ENCODE peak calls at places on chromosomes 7 and 10, in eight cellular contexts. One of them, this sample, is unnamed.

GRCh38 chr7:118151671-118152070 is 32.3 kb upstream of the LSM8 start:
- DNase-seq in cardiac muscle cell: no peak
- DNase-seq in Peyer's patch: no peak
- DNase-seq in IMR-90: peak
- DNase-seq in CD8-positive, alpha-beta T cell: no peak
- DNase-seq in epithelial cell of esophagus: no peak
- DNase-seq in breast epithelium: no peak
- DNase-seq in ovary: no peak
- DNase-seq in this sample: no peak

GRCh38 chr10:80493482-80494021 is 39.4 kb downstream of the TSPAN14 start:
- DNase-seq in ovary: no peak
- DNase-seq in breast epithelium: no peak
- DNase-seq in IMR-90: no peak
- DNase-seq in cardiac muscle cell: no peak
- DNase-seq in epithelial cell of esophagus: no peak
- DNase-seq in Peyer's patch: peak
- DNase-seq in CD8-positive, alpha-beta T cell: no peak
- DNase-seq in this sample: peak

GRCh38 chr7:19982841-19983835 is 209.7 kb upstream of the TMEM196 start:
- DNase-seq in IMR-90: peak
- DNase-seq in CD8-positive, alpha-beta T cell: no peak
- DNase-seq in Peyer's patch: peak
- DNase-seq in epithelial cell of esophagus: peak
- DNase-seq in breast epithelium: no peak
- DNase-seq in cardiac muscle cell: peak
- DNase-seq in ovary: peak
- DNase-seq in this sample: peak

GRCh38 chr10:16832351-16833080 is 15.3 kb upstream of the RSU1 start:
- DNase-seq in Peyer's patch: no peak
- DNase-seq in breast epithelium: peak
- DNase-seq in ovary: no peak
- DNase-seq in IMR-90: peak
- DNase-seq in CD8-positive, alpha-beta T cell: no peak
- DNase-seq in cardiac muscle cell: no peak
- DNase-seq in epithelial cell of esophagus: peak
- DNase-seq in this sample: peak

GRCh38 chr7:24127930-24128329 is 156.1 kb upstream of the NPY start:
- DNase-seq in breast epithelium: no peak
- DNase-seq in ovary: no peak
- DNase-seq in cardiac muscle cell: no peak
- DNase-seq in IMR-90: no peak
- DNase-seq in CD8-positive, alpha-beta T cell: no peak
- DNase-seq in epithelial cell of esophagus: no peak
- DNase-seq in Peyer's patch: no peak
- DNase-seq in this sample: no peak

GRCh38 chr7:33143996-33144718 is 14.8 kb downstream of the BBS9 start:
- DNase-seq in breast epithelium: no peak
- DNase-seq in cardiac muscle cell: no peak
- DNase-seq in Peyer's patch: no peak
- DNase-seq in ovary: no peak
- DNase-seq in IMR-90: peak
- DNase-seq in epithelial cell of esophagus: no peak
- DNase-seq in CD8-positive, alpha-beta T cell: no peak
- DNase-seq in this sample: peak

GRCh38 chr7:75866129-75866496 is 12.7 kb upstream of the RHBDD2 start:
- DNase-seq in Peyer's patch: no peak
- DNase-seq in epithelial cell of esophagus: no peak
- DNase-seq in IMR-90: no peak
- DNase-seq in ovary: no peak
- DNase-seq in breast epithelium: no peak
- DNase-seq in CD8-positive, alpha-beta T cell: no peak
- DNase-seq in cardiac muscle cell: no peak
- DNase-seq in this sample: peak

GRCh38 chr10:65769828-65770227 is 1156.0 kb upstream of the LRRTM3 start:
- DNase-seq in cardiac muscle cell: no peak
- DNase-seq in epithelial cell of esophagus: no peak
- DNase-seq in ovary: no peak
- DNase-seq in Peyer's patch: no peak
- DNase-seq in CD8-positive, alpha-beta T cell: no peak
- DNase-seq in breast epithelium: no peak
- DNase-seq in IMR-90: no peak
- DNase-seq in this sample: peak

GRCh38 chr7:3780016-3780415 is 479.0 kb downstream of the SDK1 start:
- DNase-seq in breast epithelium: no peak
- DNase-seq in epithelial cell of esophagus: no peak
- DNase-seq in Peyer's patch: no peak
- DNase-seq in cardiac muscle cell: no peak
- DNase-seq in ovary: no peak
- DNase-seq in CD8-positive, alpha-beta T cell: no peak
- DNase-seq in IMR-90: no peak
- DNase-seq in this sample: no peak

GRCh38 chr7:1720325-1720724 is 50.2 kb downstream of the ELFN1 start:
- DNase-seq in breast epithelium: no peak
- DNase-seq in cardiac muscle cell: no peak
- DNase-seq in epithelial cell of esophagus: peak
- DNase-seq in CD8-positive, alpha-beta T cell: no peak
- DNase-seq in ovary: no peak
- DNase-seq in Peyer's patch: no peak
- DNase-seq in IMR-90: no peak
- DNase-seq in this sample: no peak

GRCh38 chr10:10092581-10092980 is 925.1 kb upstream of the CELF2 start:
- DNase-seq in CD8-positive, alpha-beta T cell: no peak
- DNase-seq in breast epithelium: no peak
- DNase-seq in epithelial cell of esophagus: no peak
- DNase-seq in Peyer's patch: peak
- DNase-seq in ovary: peak
- DNase-seq in IMR-90: peak
- DNase-seq in cardiac muscle cell: peak
- DNase-seq in this sample: peak

GRCh38 chr10:119663866-119664698 is 12.9 kb downstream of the BAG3 start:
- DNase-seq in breast epithelium: no peak
- DNase-seq in epithelial cell of esophagus: no peak
- DNase-seq in cardiac muscle cell: no peak
- DNase-seq in Peyer's patch: peak
- DNase-seq in IMR-90: no peak
- DNase-seq in ovary: no peak
- DNase-seq in CD8-positive, alpha-beta T cell: peak
- DNase-seq in this sample: peak

GRCh38 chr10:129654461-129654860 is 187.4 kb downstream of the MGMT start:
- DNase-seq in CD8-positive, alpha-beta T cell: no peak
- DNase-seq in epithelial cell of esophagus: no peak
- DNase-seq in Peyer's patch: no peak
- DNase-seq in cardiac muscle cell: no peak
- DNase-seq in IMR-90: no peak
- DNase-seq in ovary: no peak
- DNase-seq in breast epithelium: no peak
- DNase-seq in this sample: no peak

DNA sequence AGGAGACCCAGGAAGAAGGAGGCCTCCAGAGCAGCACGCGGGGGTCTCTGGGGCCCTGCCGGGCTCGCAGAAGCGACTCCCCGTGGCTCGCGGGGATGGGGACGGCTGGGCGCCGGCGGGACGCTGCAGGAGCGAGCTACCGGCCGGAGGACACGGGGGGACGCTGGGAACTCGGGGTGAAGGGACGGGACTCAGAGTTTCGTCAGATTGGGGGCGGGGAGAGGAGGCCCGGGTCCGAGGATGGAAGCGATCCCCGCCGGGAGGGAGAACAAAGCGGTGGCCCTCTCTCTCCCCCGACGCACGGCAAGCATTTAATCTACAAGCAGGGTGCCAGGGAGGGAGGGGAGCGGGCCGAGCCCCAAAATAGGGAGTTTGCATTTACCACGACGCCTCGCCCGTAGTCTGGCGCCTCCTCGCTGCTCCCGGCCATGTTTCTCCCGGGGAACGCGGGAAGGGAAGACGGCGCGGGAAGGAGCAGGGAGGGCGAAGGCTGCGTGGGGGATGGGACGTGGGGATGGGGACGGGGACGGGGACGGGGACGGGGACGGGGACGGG is at the start of gene PRTFDC1:
- DNase-seq in CD8-positive, alpha-beta T cell: peak
- DNase-seq in epithelial cell of esophagus: no peak
- DNase-seq in breast epithelium: no peak
- DNase-seq in Peyer's patch: peak
- DNase-seq in cardiac muscle cell: no peak
- DNase-seq in IMR-90: no peak
- DNase-seq in ovary: peak
- DNase-seq in this sample: no peak
- TF ChIP-seq CTCF in CD8-positive, alpha-beta T cell: no peak
- TF ChIP-seq CTCF in epithelial cell of esophagus: peak
- TF ChIP-seq CTCF in breast epithelium: no peak
- TF ChIP-seq CTCF in Peyer's patch: no peak
- TF ChIP-seq CTCF in cardiac muscle cell: no peak
- TF ChIP-seq CTCF in IMR-90: no peak
- TF ChIP-seq CTCF in ovary: no peak
- TF ChIP-seq CTCF in this sample: peak

GRCh38 chr7:78435355-78435754 is 636.8 kb downstream of the PHTF2 start:
- DNase-seq in cardiac muscle cell: no peak
- DNase-seq in IMR-90: no peak
- DNase-seq in ovary: no peak
- DNase-seq in breast epithelium: no peak
- DNase-seq in epithelial cell of esophagus: no peak
- DNase-seq in CD8-positive, alpha-beta T cell: no peak
- DNase-seq in Peyer's patch: no peak
- DNase-seq in this sample: no peak

GRCh38 chr7:78438433-78438832 is 639.9 kb downstream of the PHTF2 start:
- DNase-seq in ovary: no peak
- DNase-seq in CD8-positive, alpha-beta T cell: no peak
- DNase-seq in breast epithelium: no peak
- DNase-seq in IMR-90: no peak
- DNase-seq in Peyer's patch: no peak
- DNase-seq in cardiac muscle cell: no peak
- DNase-seq in epithelial cell of esophagus: no peak
- DNase-seq in this sample: no peak

GRCh38 chr7:78437118-78437517 is 638.5 kb downstream of the PHTF2 start:
- DNase-seq in CD8-positive, alpha-beta T cell: no peak
- DNase-seq in epithelial cell of esophagus: no peak
- DNase-seq in breast epithelium: no peak
- DNase-seq in IMR-90: peak
- DNase-seq in cardiac muscle cell: no peak
- DNase-seq in Peyer's patch: no peak
- DNase-seq in ovary: no peak
- DNase-seq in this sample: peak

GRCh38 chr7:78433421-78433820 is 634.8 kb downstream of the PHTF2 start:
- DNase-seq in cardiac muscle cell: no peak
- DNase-seq in epithelial cell of esophagus: no peak
- DNase-seq in ovary: no peak
- DNase-seq in breast epithelium: no peak
- DNase-seq in CD8-positive, alpha-beta T cell: no peak
- DNase-seq in IMR-90: no peak
- DNase-seq in Peyer's patch: no peak
- DNase-seq in this sample: no peak

GRCh38 chr7:78434281-78434680 is 635.7 kb downstream of the PHTF2 start:
- DNase-seq in IMR-90: no peak
- DNase-seq in CD8-positive, alpha-beta T cell: no peak
- DNase-seq in epithelial cell of esophagus: no peak
- DNase-seq in ovary: no peak
- DNase-seq in Peyer's patch: no peak
- DNase-seq in breast epithelium: no peak
- DNase-seq in cardiac muscle cell: no peak
- DNase-seq in this sample: no peak
- TF ChIP-seq CTCF in IMR-90: no peak
- TF ChIP-seq CTCF in CD8-positive, alpha-beta T cell: no peak
- TF ChIP-seq CTCF in epithelial cell of esophagus: peak
- TF ChIP-seq CTCF in ovary: no peak
- TF ChIP-seq CTCF in Peyer's patch: no peak
- TF ChIP-seq CTCF in breast epithelium: no peak
- TF ChIP-seq CTCF in cardiac muscle cell: no peak
- TF ChIP-seq CTCF in this sample: peak

DNA sequence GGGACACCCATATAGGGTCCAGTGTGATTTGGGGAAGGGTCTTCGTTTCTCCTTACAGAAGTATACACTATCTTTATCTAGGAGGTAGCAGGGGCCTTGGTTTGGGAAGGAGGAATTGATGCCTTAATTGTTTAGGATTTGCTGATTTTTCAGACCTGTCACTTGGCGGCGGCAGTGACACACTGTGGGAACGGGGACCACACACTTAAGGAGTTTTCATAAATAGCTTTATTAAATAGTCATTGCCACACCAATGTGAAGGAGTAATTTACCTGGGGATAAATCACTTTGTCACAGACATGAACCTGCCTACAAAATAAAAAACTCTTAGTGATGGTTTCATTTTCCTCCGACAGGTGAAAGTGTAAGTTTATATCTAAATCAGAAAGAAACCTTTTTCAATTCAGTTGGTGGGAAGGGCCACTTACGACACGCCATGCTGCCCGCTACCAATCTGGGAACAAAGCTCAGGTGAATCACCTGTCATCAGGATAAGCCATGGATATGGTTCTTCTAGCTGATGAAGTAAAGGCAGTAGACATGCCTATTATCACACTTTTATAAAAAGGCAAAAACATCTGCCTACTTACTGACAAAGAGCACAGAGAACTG is 12.3 kb upstream of the ENO4 start:
- DNase-seq in cardiac muscle cell: no peak
- DNase-seq in CD8-positive, alpha-beta T cell: no peak
- DNase-seq in epithelial cell of esophagus: no peak
- DNase-seq in breast epithelium: no peak
- DNase-seq in IMR-90: no peak
- DNase-seq in Peyer's patch: peak
- DNase-seq in ovary: no peak
- DNase-seq in this sample: peak
- TF ChIP-seq CTCF in cardiac muscle cell: peak
- TF ChIP-seq CTCF in CD8-positive, alpha-beta T cell: no peak
- TF ChIP-seq CTCF in epithelial cell of esophagus: no peak
- TF ChIP-seq CTCF in breast epithelium: no peak
- TF ChIP-seq CTCF in IMR-90: peak
- TF ChIP-seq CTCF in Peyer's patch: peak
- TF ChIP-seq CTCF in ovary: no peak
- TF ChIP-seq CTCF in this sample: no peak

GRCh38 chr7:116292381-116292780 is 82.0 kb downstream of the TES start:
- DNase-seq in cardiac muscle cell: no peak
- DNase-seq in IMR-90: no peak
- DNase-seq in breast epithelium: no peak
- DNase-seq in epithelial cell of esophagus: peak
- DNase-seq in Peyer's patch: no peak
- DNase-seq in ovary: no peak
- DNase-seq in CD8-positive, alpha-beta T cell: no peak
- DNase-seq in this sample: no peak

GRCh38 chr7:116290740-116291139 is 80.4 kb downstream of the TES start:
- DNase-seq in ovary: no peak
- DNase-seq in breast epithelium: no peak
- DNase-seq in cardiac muscle cell: no peak
- DNase-seq in epithelial cell of esophagus: no peak
- DNase-seq in Peyer's patch: no peak
- DNase-seq in IMR-90: no peak
- DNase-seq in CD8-positive, alpha-beta T cell: no peak
- DNase-seq in this sample: no peak

GRCh38 chr7:116291937-116292336 is 81.6 kb downstream of the TES start:
- DNase-seq in cardiac muscle cell: no peak
- DNase-seq in epithelial cell of esophagus: no peak
- DNase-seq in CD8-positive, alpha-beta T cell: no peak
- DNase-seq in Peyer's patch: no peak
- DNase-seq in IMR-90: no peak
- DNase-seq in ovary: no peak
- DNase-seq in breast epithelium: no peak
- DNase-seq in this sample: no peak

GRCh38 chr7:116293633-116294032 is 83.3 kb downstream of the TES start:
- DNase-seq in epithelial cell of esophagus: no peak
- DNase-seq in CD8-positive, alpha-beta T cell: no peak
- DNase-seq in Peyer's patch: no peak
- DNase-seq in IMR-90: no peak
- DNase-seq in ovary: no peak
- DNase-seq in cardiac muscle cell: no peak
- DNase-seq in breast epithelium: no peak
- DNase-seq in this sample: no peak

GRCh38 chr7:116293139-116293538 is 82.8 kb downstream of the TES start:
- DNase-seq in IMR-90: no peak
- DNase-seq in epithelial cell of esophagus: no peak
- DNase-seq in CD8-positive, alpha-beta T cell: no peak
- DNase-seq in cardiac muscle cell: no peak
- DNase-seq in Peyer's patch: no peak
- DNase-seq in breast epithelium: no peak
- DNase-seq in ovary: no peak
- DNase-seq in this sample: no peak
- TF ChIP-seq CTCF in IMR-90: no peak
- TF ChIP-seq CTCF in epithelial cell of esophagus: peak
- TF ChIP-seq CTCF in CD8-positive, alpha-beta T cell: no peak
- TF ChIP-seq CTCF in cardiac muscle cell: no peak
- TF ChIP-seq CTCF in Peyer's patch: no peak
- TF ChIP-seq CTCF in breast epithelium: no peak
- TF ChIP-seq CTCF in ovary: no peak
- TF ChIP-seq CTCF in this sample: peak